ENCODE peak calls at places on chromosomes 6 and 20, in five cellular contexts. O is pancreas; T is CD8-positive, alpha-beta memory T cell; K is CD8-positive, alpha-beta T cell; D is A549. L is an unnamed sample. For H3K4me1, the result is how much of the 10 kb centered on the place peaks cover.

GRCh38 chr6:5619249-5619648 is 357.9 kb downstream of the FARS2 start:
- DNase-seq in O (no peak), T (peak), K (peak), D (no peak), L (no peak)

GRCh38 chr20:33554914-33555420 is 65.1 kb downstream of the CBFA2T2 start:
- DNase-seq in O (peak), T (peak), K (no peak), D (peak), L (no peak)

GRCh38 chr6:170023620-170024521 is 267.0 kb downstream of the DLL1 start:
- DNase-seq in O (no peak), T (no peak), K (no peak), D (no peak), L (peak)

GRCh38 chr6:24990227-24990843 is 54.6 kb upstream of the RIPOR2 start:
- DNase-seq in O (no peak), T (no peak), K (no peak), D (no peak), L (no peak)

GRCh38 chr20:11429889-11430580 is 487.7 kb upstream of the BTBD3 start:
- DNase-seq in O (no peak), T (no peak), K (no peak), D (no peak), L (no peak)

GRCh38 chr6:49558233-49558632 is 7.8 kb downstream of the C6orf141 start:
- DNase-seq in O (no peak), T (no peak), K (no peak), D (no peak), L (no peak)

GRCh38 chr6:80223743-80224212 is 117.3 kb downstream of the BCKDHB start:
- DNase-seq in O (no peak), T (no peak), K (no peak), D (no peak), L (no peak)

GRCh38 chr6:103783344-103783743 is 1076.4 kb downstream of the HACE1 start:
- DNase-seq in O (no peak), T (no peak), K (no peak), D (no peak), L (no peak)

GRCh38 chr6:156017838-156018237 is 562.2 kb upstream of the NOX3 start:
- DNase-seq in O (no peak), T (no peak), K (no peak), D (no peak), L (no peak)

GRCh38 chr20:5919634-5920544 is 30.4 kb downstream of the TRMT6 start:
- DNase-seq in O (no peak), T (no peak), K (no peak), D (no peak), L (no peak)

GRCh38 chr20:23937303-23938117 is 51.1 kb downstream of the GGTLC1 start:
- DNase-seq in O (peak), T (peak), K (peak), D (peak), L (no peak)

GRCh38 chr6:156517090-156517489 is 260.1 kb upstream of the ARID1B start:
- DNase-seq in O (no peak), T (no peak), K (no peak), D (no peak), L (no peak)

GRCh38 chr6:165605901-165606739 is 56.9 kb downstream of the PDE10A start:
- DNase-seq in O (no peak), T (no peak), K (no peak), D (no peak), L (no peak)

GRCh38 chr6:156777866-156778614 is 862 bp downstream of the ARID1B start:
- DNase-seq in O (peak), T (peak), K (peak), D (peak), L (peak)

GRCh38 chr6:67210450-67210849 is 1424.6 kb upstream of the ADGRB3 start:
- DNase-seq in O (no peak), T (no peak), K (no peak), D (no peak), L (no peak)

GRCh38 chr6:160273196-160273595 is 14.6 kb upstream of the SLC22A2 start:
- DNase-seq in O (no peak), T (no peak), K (no peak), D (no peak), L (no peak)

GRCh38 chr20:58938541-58938940 is 42.5 kb upstream of the NELFCD start:
- DNase-seq in O (no peak), T (no peak), K (no peak), D (no peak), L (no peak)

GRCh38 chr6:125316621-125317020 is 14.9 kb upstream of the HDDC2 start:
- DNase-seq in O (no peak), T (no peak), K (no peak), D (no peak), L (no peak)

GRCh38 chr6:40377173-40377806 is 209.9 kb downstream of the LRFN2 start:
- DNase-seq in O (no peak), T (no peak), K (no peak), D (no peak), L (no peak)

GRCh38 chr6:28522594-28523557 is 2.8 kb upstream of the GPX5 start:
- DNase-seq in O (no peak), T (peak), K (peak), D (no peak), L (no peak)

GRCh38 chr6:130968486-130968885 is 94.6 kb downstream of the EPB41L2 start:
- DNase-seq in O (no peak), T (no peak), K (no peak), D (no peak), L (no peak)

GRCh38 chr20:11807070-11807741 is 110.5 kb upstream of the BTBD3 start:
- DNase-seq in O (no peak), T (no peak), K (no peak), D (no peak), L (no peak)

GRCh38 chr6:146357578-146358340 is 185.9 kb upstream of the RAB32 start:
- DNase-seq in O (no peak), T (no peak), K (no peak), D (peak), L (no peak)

GRCh38 chr6:45109551-45109950 is 218.6 kb upstream of the RUNX2 start:
- DNase-seq in O (no peak), T (no peak), K (no peak), D (no peak), L (no peak)

GRCh38 chr6:104095661-104096416 is 763.9 kb downstream of the HACE1 start:
- DNase-seq in O (no peak), T (no peak), K (no peak), D (no peak), L (no peak)

GRCh38 chr20:47667086-47667485 is 118.2 kb downstream of the SULF2 start:
- DNase-seq in O (no peak), T (no peak), K (no peak), D (no peak), L (no peak)

GRCh38 chr6:35302604-35303218 is 5.1 kb downstream of the DEF6 start:
- DNase-seq in O (peak), T (peak), K (peak), D (no peak), L (peak)

GRCh38 chr6:89081129-89081422 is 525 bp downstream of the PNRC1 start:
- DNase-seq in O (no peak), T (no peak), K (no peak), D (no peak), L (no peak)

GRCh38 chr6:119443993-119444641 is 94.6 kb upstream of the MAN1A1 start:
- DNase-seq in O (no peak), T (no peak), K (no peak), D (no peak), L (no peak)

GRCh38 chr20:49375170-49375569 is 97.3 kb upstream of the ZNFX1 start:
- DNase-seq in O (no peak), T (no peak), K (no peak), D (no peak), L (no peak)

GRCh38 chr6:154156135-154156948 is 117.3 kb downstream of the OPRM1 start:
- DNase-seq in O (no peak), T (peak), K (peak), D (peak), L (peak)

GRCh38 chr6:100426241-100426640 is 38.5 kb downstream of the SIM1 start:
- DNase-seq in O (no peak), T (no peak), K (no peak), D (no peak), L (no peak)

GRCh38 chr6:124535746-124536145 is 426.5 kb upstream of the RNF217 start:
- DNase-seq in O (no peak), T (no peak), K (no peak), D (peak), L (peak)

DNA sequence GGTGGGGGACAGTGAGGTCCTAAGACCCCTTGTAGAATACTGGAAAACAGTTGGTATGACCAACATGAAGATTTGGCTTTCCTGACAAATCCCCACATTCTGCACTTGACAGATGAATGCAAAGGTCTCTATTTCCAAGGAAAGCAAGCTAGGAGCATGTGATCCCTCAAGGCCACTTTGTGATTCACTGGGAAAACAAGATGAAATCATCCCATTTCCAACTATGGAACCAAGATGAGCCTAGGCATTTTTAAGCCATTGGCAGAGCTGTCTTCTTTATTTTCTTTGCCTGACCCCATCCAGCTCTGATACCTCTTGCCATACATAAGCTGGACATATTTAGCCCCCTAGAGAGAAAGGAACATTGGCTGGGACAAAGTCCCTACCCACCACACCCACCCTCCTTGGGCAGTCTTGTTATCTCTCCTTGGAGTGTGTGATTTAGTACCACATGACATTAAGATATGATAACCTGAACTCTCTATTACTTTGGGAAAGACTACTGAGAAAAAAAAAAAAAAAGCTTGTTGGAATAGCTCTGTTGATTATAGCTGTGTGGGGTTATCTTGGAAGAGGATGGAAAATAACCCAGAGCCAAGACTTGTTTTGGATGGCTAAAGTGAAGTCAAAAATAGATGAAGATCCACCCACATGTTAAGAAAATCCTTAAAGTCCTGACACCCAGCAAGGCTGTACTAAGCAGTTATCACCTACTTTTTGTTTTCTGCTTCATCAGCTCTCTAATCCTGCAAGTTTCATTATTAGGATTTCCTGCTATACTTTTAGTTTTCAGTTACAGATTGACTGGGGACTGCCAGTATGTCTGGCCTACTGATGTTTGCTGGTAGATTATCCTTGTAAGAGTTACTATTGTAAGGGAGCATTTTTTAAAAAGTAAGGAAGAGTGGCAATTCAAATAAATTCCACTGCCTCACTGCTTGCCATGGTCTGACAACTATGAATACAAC is 90.1 kb upstream of the PREP start:
- DNase-seq in O (no peak), T (no peak), K (no peak), D (no peak), L (no peak)
- H3K27ac ChIP-seq in O (no peak), T (no peak), K (no peak), D (peak), L (no peak)

DNA sequence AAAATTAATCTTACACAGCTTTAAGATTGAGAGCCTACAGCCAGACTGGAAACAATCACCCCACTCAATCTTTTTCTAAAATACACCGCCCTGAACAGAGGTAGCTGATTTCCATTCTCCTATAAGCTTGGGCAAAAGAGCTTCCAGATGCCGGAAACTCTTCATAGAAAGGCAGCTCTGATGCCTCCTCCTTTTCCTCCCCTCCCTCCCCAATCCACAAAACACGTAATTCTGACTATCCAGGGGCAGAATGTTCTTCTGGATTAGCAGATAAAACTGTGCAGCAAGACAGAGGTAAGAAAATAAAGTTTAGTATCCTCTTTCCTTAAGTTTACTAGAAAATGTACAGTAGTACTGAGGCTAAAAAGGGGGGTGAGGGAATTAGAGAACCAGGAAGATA is 15.8 kb downstream of the ADNP start:
- DNase-seq in O (no peak), T (no peak), K (no peak), D (no peak), L (no peak)
- H3K4me1 ChIP-seq in O (under half), T (half or more), K (half or more), D (under half), L (half or more)

GRCh38 chr20:35312348-35312747 is 20.1 kb upstream of the FAM83C start:
- DNase-seq in O (no peak), T (no peak), K (no peak), D (peak), L (no peak)
- H3K27ac ChIP-seq in O (no peak), T (no peak), K (no peak), D (peak), L (no peak)

DNA sequence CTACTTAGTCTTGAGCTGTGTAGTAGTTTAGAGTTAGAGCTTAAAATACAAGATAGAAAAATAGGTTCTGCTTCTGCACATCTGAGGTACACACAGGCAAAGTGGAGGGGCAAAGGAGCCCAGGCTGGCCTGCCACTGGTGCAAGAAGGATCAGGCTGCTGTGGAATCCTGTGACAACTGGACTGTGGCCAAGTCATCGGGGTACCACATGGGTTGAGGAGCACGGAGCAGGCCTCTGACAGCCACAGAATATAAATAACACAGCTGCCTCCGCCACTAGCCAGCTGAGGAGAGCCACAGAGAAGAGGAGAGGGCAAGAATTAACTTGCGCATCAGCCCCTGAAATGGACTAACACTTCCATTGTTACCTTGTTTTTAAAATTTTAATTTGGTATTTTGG is 206.0 kb upstream of the MARCKS start:
- DNase-seq in O (no peak), T (no peak), K (no peak), D (no peak), L (no peak)
- H3K4me1 ChIP-seq in O (under half), T (under half), K (under half), D (under half), L (under half)

GRCh38 chr6:166959906-166960608 is 3.7 kb upstream of the RNASET2 start:
- DNase-seq in O (no peak), T (no peak), K (no peak), D (no peak), L (no peak)
- H3K27ac ChIP-seq in O (no peak), T (peak), K (peak), D (no peak), L (peak)

GRCh38 chr6:6700421-6700820 is 111.9 kb downstream of the LY86 start:
- DNase-seq in O (no peak), T (no peak), K (no peak), D (no peak), L (no peak)
- H3K4me1 ChIP-seq in O (under half), T (under half), K (under half), D (under half), L (under half)

L was measured in upper lobe of left lung.